ENCODE peak calls at places on chromosomes 7 and 10, in four cellular contexts. One of them, this sample, is unnamed.

GRCh38 chr7:111011500-111011899 is 79.4 kb upstream of the LRRN3 start:
- DNase-seq in GM23338: no peak
- DNase-seq in posterior cingulate gyrus: no peak
- DNase-seq in uterus: no peak
- DNase-seq in this sample: no peak

GRCh38 chr10:1348773-1349050 is 292.5 kb downstream of the WDR37 start:
- DNase-seq in posterior cingulate gyrus: no peak
- DNase-seq in uterus: no peak
- DNase-seq in GM23338: no peak
- DNase-seq in this sample: no peak

GRCh38 chr10:120209124-120209523 is 247.9 kb upstream of the PLPP4 start:
- DNase-seq in uterus: no peak
- DNase-seq in GM23338: no peak
- DNase-seq in posterior cingulate gyrus: no peak
- DNase-seq in this sample: no peak

GRCh38 chr10:19947656-19948055 is 131.4 kb downstream of the PLXDC2 start:
- DNase-seq in posterior cingulate gyrus: no peak
- DNase-seq in GM23338: no peak
- DNase-seq in uterus: no peak
- DNase-seq in this sample: no peak

GRCh38 chr7:30717181-30717580 is 34.8 kb upstream of the INMT start:
- DNase-seq in posterior cingulate gyrus: no peak
- DNase-seq in uterus: no peak
- DNase-seq in GM23338: peak
- DNase-seq in this sample: no peak

GRCh38 chr7:30173058-30173897 is 38.5 kb downstream of the MTURN start:
- DNase-seq in GM23338: no peak
- DNase-seq in posterior cingulate gyrus: peak
- DNase-seq in uterus: peak
- DNase-seq in this sample: peak

GRCh38 chr10:95360122-95360715 is 69.4 kb upstream of the PDLIM1 start:
- DNase-seq in uterus: no peak
- DNase-seq in posterior cingulate gyrus: no peak
- DNase-seq in GM23338: no peak
- DNase-seq in this sample: no peak

GRCh38 chr10:85826377-85826776 is 540.2 kb downstream of the GRID1 start:
- DNase-seq in posterior cingulate gyrus: no peak
- DNase-seq in GM23338: no peak
- DNase-seq in uterus: no peak
- DNase-seq in this sample: no peak

GRCh38 chr7:20304366-20304765 is 26.3 kb upstream of the ITGB8 start:
- DNase-seq in GM23338: peak
- DNase-seq in posterior cingulate gyrus: no peak
- DNase-seq in uterus: no peak
- DNase-seq in this sample: no peak

GRCh38 chr10:14834588-14834987 is 3.2 kb downstream of the CDNF start:
- DNase-seq in uterus: no peak
- DNase-seq in posterior cingulate gyrus: no peak
- DNase-seq in GM23338: peak
- DNase-seq in this sample: no peak

This sample was measured in NCI-H1092.